ENCODE peak calls at places on chromosomes 3 and 15, in nine cellular contexts. One of them, this sample, is unnamed.

GRCh38 chr3:141373768-141374526 is 5.6 kb downstream of the ZBTB38 start:
- DNase-seq in activated naive CD4-positive, alpha-beta T cell: no peak
- DNase-seq in hepatic stellate cell: no peak
- DNase-seq in cerebellar cortex: no peak
- DNase-seq in stimulated activated CD4-positive, alpha-beta T cell treated with anti-CD3 and anti-CD28 coated beads, Interleukin-15, amount 100 ng/mL, for 1 hour: no peak
- DNase-seq in NCI-H1105: no peak
- DNase-seq in stimulated activated CD8-positive, alpha-beta memory T cell treated with anti-CD3 and anti-CD28 coated beads, Interleukin-4, amount 100 ng/mL, for 4 hours: no peak
- DNase-seq in HFFc6: peak; percentile 66
- DNase-seq in AG08395: no peak
- DNase-seq in this sample: no peak

GRCh38 chr3:197491923-197492664 is 63.7 kb downstream of the BDH1 start:
- DNase-seq in activated naive CD4-positive, alpha-beta T cell: no peak
- DNase-seq in hepatic stellate cell: no peak
- DNase-seq in cerebellar cortex: no peak
- DNase-seq in stimulated activated CD4-positive, alpha-beta T cell treated with anti-CD3 and anti-CD28 coated beads, Interleukin-15, amount 100 ng/mL, for 1 hour: no peak
- DNase-seq in NCI-H1105: no peak
- DNase-seq in stimulated activated CD8-positive, alpha-beta memory T cell treated with anti-CD3 and anti-CD28 coated beads, Interleukin-4, amount 100 ng/mL, for 4 hours: no peak
- DNase-seq in HFFc6: no peak
- DNase-seq in AG08395: no peak
- DNase-seq in this sample: no peak

GRCh38 chr3:141143546-141143945 is 88.1 kb upstream of the PXYLP1 start:
- DNase-seq in activated naive CD4-positive, alpha-beta T cell: no peak
- DNase-seq in hepatic stellate cell: no peak
- DNase-seq in cerebellar cortex: no peak
- DNase-seq in stimulated activated CD4-positive, alpha-beta T cell treated with anti-CD3 and anti-CD28 coated beads, Interleukin-15, amount 100 ng/mL, for 1 hour: no peak
- DNase-seq in NCI-H1105: no peak
- DNase-seq in stimulated activated CD8-positive, alpha-beta memory T cell treated with anti-CD3 and anti-CD28 coated beads, Interleukin-4, amount 100 ng/mL, for 4 hours: no peak
- DNase-seq in HFFc6: no peak
- DNase-seq in AG08395: no peak
- DNase-seq in this sample: no peak

GRCh38 chr3:152444029-152444641 is 175.4 kb downstream of the MBNL1 start:
- DNase-seq in activated naive CD4-positive, alpha-beta T cell: no peak
- DNase-seq in hepatic stellate cell: no peak
- DNase-seq in cerebellar cortex: peak; percentile 83
- DNase-seq in stimulated activated CD4-positive, alpha-beta T cell treated with anti-CD3 and anti-CD28 coated beads, Interleukin-15, amount 100 ng/mL, for 1 hour: no peak
- DNase-seq in NCI-H1105: peak; percentile 48
- DNase-seq in stimulated activated CD8-positive, alpha-beta memory T cell treated with anti-CD3 and anti-CD28 coated beads, Interleukin-4, amount 100 ng/mL, for 4 hours: no peak
- DNase-seq in HFFc6: peak; percentile 49
- DNase-seq in AG08395: peak; percentile 35
- DNase-seq in this sample: peak; percentile 38

GRCh38 chr3:192467230-192468186 is 259.8 kb downstream of the FGF12 start:
- DNase-seq in activated naive CD4-positive, alpha-beta T cell: peak; percentile 7
- DNase-seq in hepatic stellate cell: peak; percentile 4
- DNase-seq in cerebellar cortex: peak; percentile 83
- DNase-seq in stimulated activated CD4-positive, alpha-beta T cell treated with anti-CD3 and anti-CD28 coated beads, Interleukin-15, amount 100 ng/mL, for 1 hour: peak; percentile 2
- DNase-seq in NCI-H1105: peak; percentile 82
- DNase-seq in stimulated activated CD8-positive, alpha-beta memory T cell treated with anti-CD3 and anti-CD28 coated beads, Interleukin-4, amount 100 ng/mL, for 4 hours: no peak
- DNase-seq in HFFc6: peak; percentile 18
- DNase-seq in AG08395: peak; percentile 43
- DNase-seq in this sample: no peak

GRCh38 chr3:141680620-141681389 is 57.3 kb upstream of the RNF7 start:
- DNase-seq in activated naive CD4-positive, alpha-beta T cell: no peak
- DNase-seq in hepatic stellate cell: peak; percentile 31
- DNase-seq in cerebellar cortex: no peak
- DNase-seq in stimulated activated CD4-positive, alpha-beta T cell treated with anti-CD3 and anti-CD28 coated beads, Interleukin-15, amount 100 ng/mL, for 1 hour: no peak
- DNase-seq in NCI-H1105: peak; percentile 90
- DNase-seq in stimulated activated CD8-positive, alpha-beta memory T cell treated with anti-CD3 and anti-CD28 coated beads, Interleukin-4, amount 100 ng/mL, for 4 hours: no peak
- DNase-seq in HFFc6: peak; percentile 41
- DNase-seq in AG08395: peak; percentile 46
- DNase-seq in this sample: no peak

GRCh38 chr15:61141497-61142125 is 87.5 kb downstream of the RORA start:
- DNase-seq in activated naive CD4-positive, alpha-beta T cell: no peak
- DNase-seq in hepatic stellate cell: no peak
- DNase-seq in cerebellar cortex: no peak
- DNase-seq in stimulated activated CD4-positive, alpha-beta T cell treated with anti-CD3 and anti-CD28 coated beads, Interleukin-15, amount 100 ng/mL, for 1 hour: no peak
- DNase-seq in NCI-H1105: peak; percentile 75
- DNase-seq in stimulated activated CD8-positive, alpha-beta memory T cell treated with anti-CD3 and anti-CD28 coated beads, Interleukin-4, amount 100 ng/mL, for 4 hours: no peak
- DNase-seq in HFFc6: no peak
- DNase-seq in AG08395: no peak
- DNase-seq in this sample: no peak

GRCh38 chr3:38564631-38565338 is 68.6 kb downstream of the EXOG start:
- DNase-seq in activated naive CD4-positive, alpha-beta T cell: no peak
- DNase-seq in hepatic stellate cell: no peak
- DNase-seq in cerebellar cortex: no peak
- DNase-seq in stimulated activated CD4-positive, alpha-beta T cell treated with anti-CD3 and anti-CD28 coated beads, Interleukin-15, amount 100 ng/mL, for 1 hour: no peak
- DNase-seq in NCI-H1105: no peak
- DNase-seq in stimulated activated CD8-positive, alpha-beta memory T cell treated with anti-CD3 and anti-CD28 coated beads, Interleukin-4, amount 100 ng/mL, for 4 hours: no peak
- DNase-seq in HFFc6: no peak
- DNase-seq in AG08395: no peak
- DNase-seq in this sample: no peak

GRCh38 chr3:171976526-171976925 is 62.9 kb upstream of the FNDC3B start:
- DNase-seq in activated naive CD4-positive, alpha-beta T cell: no peak
- DNase-seq in hepatic stellate cell: peak; percentile 57
- DNase-seq in cerebellar cortex: no peak
- DNase-seq in stimulated activated CD4-positive, alpha-beta T cell treated with anti-CD3 and anti-CD28 coated beads, Interleukin-15, amount 100 ng/mL, for 1 hour: no peak
- DNase-seq in NCI-H1105: no peak
- DNase-seq in stimulated activated CD8-positive, alpha-beta memory T cell treated with anti-CD3 and anti-CD28 coated beads, Interleukin-4, amount 100 ng/mL, for 4 hours: no peak
- DNase-seq in HFFc6: peak; percentile 48
- DNase-seq in AG08395: peak; percentile 60
- DNase-seq in this sample: peak; percentile 35

GRCh38 chr15:60734846-60735245 is 255.9 kb upstream of the ICE2 start:
- DNase-seq in activated naive CD4-positive, alpha-beta T cell: no peak
- DNase-seq in hepatic stellate cell: no peak
- DNase-seq in cerebellar cortex: no peak
- DNase-seq in stimulated activated CD4-positive, alpha-beta T cell treated with anti-CD3 and anti-CD28 coated beads, Interleukin-15, amount 100 ng/mL, for 1 hour: no peak
- DNase-seq in NCI-H1105: no peak
- DNase-seq in stimulated activated CD8-positive, alpha-beta memory T cell treated with anti-CD3 and anti-CD28 coated beads, Interleukin-4, amount 100 ng/mL, for 4 hours: no peak
- DNase-seq in HFFc6: no peak
- DNase-seq in AG08395: no peak
- DNase-seq in this sample: no peak

GRCh38 chr15:78956937-78957336 is 12.1 kb upstream of the CTSH start:
- DNase-seq in activated naive CD4-positive, alpha-beta T cell: no peak
- DNase-seq in hepatic stellate cell: no peak
- DNase-seq in cerebellar cortex: no peak
- DNase-seq in stimulated activated CD4-positive, alpha-beta T cell treated with anti-CD3 and anti-CD28 coated beads, Interleukin-15, amount 100 ng/mL, for 1 hour: no peak
- DNase-seq in NCI-H1105: no peak
- DNase-seq in stimulated activated CD8-positive, alpha-beta memory T cell treated with anti-CD3 and anti-CD28 coated beads, Interleukin-4, amount 100 ng/mL, for 4 hours: no peak
- DNase-seq in HFFc6: no peak
- DNase-seq in AG08395: no peak
- DNase-seq in this sample: no peak

GRCh38 chr15:84638103-84638502 is 16.0 kb downstream of the WDR73 start:
- DNase-seq in activated naive CD4-positive, alpha-beta T cell: no peak
- DNase-seq in hepatic stellate cell: no peak
- DNase-seq in cerebellar cortex: peak; percentile 54
- DNase-seq in stimulated activated CD4-positive, alpha-beta T cell treated with anti-CD3 and anti-CD28 coated beads, Interleukin-15, amount 100 ng/mL, for 1 hour: no peak
- DNase-seq in NCI-H1105: no peak
- DNase-seq in stimulated activated CD8-positive, alpha-beta memory T cell treated with anti-CD3 and anti-CD28 coated beads, Interleukin-4, amount 100 ng/mL, for 4 hours: no peak
- DNase-seq in HFFc6: no peak
- DNase-seq in AG08395: no peak
- DNase-seq in this sample: no peak

GRCh38 chr3:54931182-54931581 is 3.3 kb upstream of the LRTM1 start:
- DNase-seq in activated naive CD4-positive, alpha-beta T cell: no peak
- DNase-seq in hepatic stellate cell: no peak
- DNase-seq in cerebellar cortex: peak; percentile 7
- DNase-seq in stimulated activated CD4-positive, alpha-beta T cell treated with anti-CD3 and anti-CD28 coated beads, Interleukin-15, amount 100 ng/mL, for 1 hour: no peak
- DNase-seq in NCI-H1105: no peak
- DNase-seq in stimulated activated CD8-positive, alpha-beta memory T cell treated with anti-CD3 and anti-CD28 coated beads, Interleukin-4, amount 100 ng/mL, for 4 hours: no peak
- DNase-seq in HFFc6: no peak
- DNase-seq in AG08395: no peak
- DNase-seq in this sample: no peak

GRCh38 chr3:152583913-152584312 is 251.0 kb upstream of the P2RY1 start:
- DNase-seq in activated naive CD4-positive, alpha-beta T cell: no peak
- DNase-seq in hepatic stellate cell: no peak
- DNase-seq in cerebellar cortex: no peak
- DNase-seq in stimulated activated CD4-positive, alpha-beta T cell treated with anti-CD3 and anti-CD28 coated beads, Interleukin-15, amount 100 ng/mL, for 1 hour: no peak
- DNase-seq in NCI-H1105: no peak
- DNase-seq in stimulated activated CD8-positive, alpha-beta memory T cell treated with anti-CD3 and anti-CD28 coated beads, Interleukin-4, amount 100 ng/mL, for 4 hours: no peak
- DNase-seq in HFFc6: no peak
- DNase-seq in AG08395: no peak
- DNase-seq in this sample: no peak

GRCh38 chr3:145017959-145018358 is 1046.3 kb downstream of the DIPK2A start:
- DNase-seq in activated naive CD4-positive, alpha-beta T cell: no peak
- DNase-seq in hepatic stellate cell: no peak
- DNase-seq in cerebellar cortex: no peak
- DNase-seq in stimulated activated CD4-positive, alpha-beta T cell treated with anti-CD3 and anti-CD28 coated beads, Interleukin-15, amount 100 ng/mL, for 1 hour: no peak
- DNase-seq in NCI-H1105: no peak
- DNase-seq in stimulated activated CD8-positive, alpha-beta memory T cell treated with anti-CD3 and anti-CD28 coated beads, Interleukin-4, amount 100 ng/mL, for 4 hours: no peak
- DNase-seq in HFFc6: no peak
- DNase-seq in AG08395: peak; percentile 2
- DNase-seq in this sample: no peak

GRCh38 chr3:71039332-71039731 is 544.2 kb downstream of the FOXP1 start:
- DNase-seq in activated naive CD4-positive, alpha-beta T cell: no peak
- DNase-seq in hepatic stellate cell: no peak
- DNase-seq in cerebellar cortex: no peak
- DNase-seq in stimulated activated CD4-positive, alpha-beta T cell treated with anti-CD3 and anti-CD28 coated beads, Interleukin-15, amount 100 ng/mL, for 1 hour: no peak
- DNase-seq in NCI-H1105: no peak
- DNase-seq in stimulated activated CD8-positive, alpha-beta memory T cell treated with anti-CD3 and anti-CD28 coated beads, Interleukin-4, amount 100 ng/mL, for 4 hours: no peak
- DNase-seq in HFFc6: no peak
- DNase-seq in AG08395: no peak
- DNase-seq in this sample: no peak

GRCh38 chr3:148534089-148534988 is 163.4 kb upstream of the AGTR1 start:
- DNase-seq in activated naive CD4-positive, alpha-beta T cell: no peak
- DNase-seq in hepatic stellate cell: no peak
- DNase-seq in cerebellar cortex: no peak
- DNase-seq in stimulated activated CD4-positive, alpha-beta T cell treated with anti-CD3 and anti-CD28 coated beads, Interleukin-15, amount 100 ng/mL, for 1 hour: no peak
- DNase-seq in NCI-H1105: no peak
- DNase-seq in stimulated activated CD8-positive, alpha-beta memory T cell treated with anti-CD3 and anti-CD28 coated beads, Interleukin-4, amount 100 ng/mL, for 4 hours: no peak
- DNase-seq in HFFc6: no peak
- DNase-seq in AG08395: no peak
- DNase-seq in this sample: no peak

GRCh38 chr3:135970500-135971116 is 5.1 kb downstream of the PPP2R3A start:
- DNase-seq in activated naive CD4-positive, alpha-beta T cell: no peak
- DNase-seq in hepatic stellate cell: no peak
- DNase-seq in cerebellar cortex: no peak
- DNase-seq in stimulated activated CD4-positive, alpha-beta T cell treated with anti-CD3 and anti-CD28 coated beads, Interleukin-15, amount 100 ng/mL, for 1 hour: no peak
- DNase-seq in NCI-H1105: no peak
- DNase-seq in stimulated activated CD8-positive, alpha-beta memory T cell treated with anti-CD3 and anti-CD28 coated beads, Interleukin-4, amount 100 ng/mL, for 4 hours: no peak
- DNase-seq in HFFc6: no peak
- DNase-seq in AG08395: peak; percentile 56
- DNase-seq in this sample: no peak

GRCh38 chr3:76044601-76045600 is 259.6 kb upstream of the ZNF717 start:
- DNase-seq in activated naive CD4-positive, alpha-beta T cell: no peak
- DNase-seq in hepatic stellate cell: no peak
- DNase-seq in cerebellar cortex: peak; percentile 6
- DNase-seq in stimulated activated CD4-positive, alpha-beta T cell treated with anti-CD3 and anti-CD28 coated beads, Interleukin-15, amount 100 ng/mL, for 1 hour: no peak
- DNase-seq in NCI-H1105: no peak
- DNase-seq in stimulated activated CD8-positive, alpha-beta memory T cell treated with anti-CD3 and anti-CD28 coated beads, Interleukin-4, amount 100 ng/mL, for 4 hours: no peak
- DNase-seq in HFFc6: no peak
- DNase-seq in AG08395: peak; percentile 13
- DNase-seq in this sample: no peak

GRCh38 chr3:32975891-32976290 is 24.4 kb downstream of the CCR4 start:
- DNase-seq in activated naive CD4-positive, alpha-beta T cell: no peak
- DNase-seq in hepatic stellate cell: no peak
- DNase-seq in cerebellar cortex: no peak
- DNase-seq in stimulated activated CD4-positive, alpha-beta T cell treated with anti-CD3 and anti-CD28 coated beads, Interleukin-15, amount 100 ng/mL, for 1 hour: no peak
- DNase-seq in NCI-H1105: no peak
- DNase-seq in stimulated activated CD8-positive, alpha-beta memory T cell treated with anti-CD3 and anti-CD28 coated beads, Interleukin-4, amount 100 ng/mL, for 4 hours: no peak
- DNase-seq in HFFc6: no peak
- DNase-seq in AG08395: no peak
- DNase-seq in this sample: no peak

GRCh38 chr3:122586098-122586497 is 8.6 kb downstream of the PARP15 start:
- DNase-seq in activated naive CD4-positive, alpha-beta T cell: no peak
- DNase-seq in hepatic stellate cell: no peak
- DNase-seq in cerebellar cortex: no peak
- DNase-seq in stimulated activated CD4-positive, alpha-beta T cell treated with anti-CD3 and anti-CD28 coated beads, Interleukin-15, amount 100 ng/mL, for 1 hour: no peak
- DNase-seq in NCI-H1105: no peak
- DNase-seq in stimulated activated CD8-positive, alpha-beta memory T cell treated with anti-CD3 and anti-CD28 coated beads, Interleukin-4, amount 100 ng/mL, for 4 hours: no peak
- DNase-seq in HFFc6: no peak
- DNase-seq in AG08395: no peak
- DNase-seq in this sample: no peak

GRCh38 chr3:52086939-52087675 is 30.7 kb upstream of the DUSP7 start:
- DNase-seq in activated naive CD4-positive, alpha-beta T cell: no peak
- DNase-seq in hepatic stellate cell: peak; percentile 39
- DNase-seq in cerebellar cortex: no peak
- DNase-seq in stimulated activated CD4-positive, alpha-beta T cell treated with anti-CD3 and anti-CD28 coated beads, Interleukin-15, amount 100 ng/mL, for 1 hour: no peak
- DNase-seq in NCI-H1105: no peak
- DNase-seq in stimulated activated CD8-positive, alpha-beta memory T cell treated with anti-CD3 and anti-CD28 coated beads, Interleukin-4, amount 100 ng/mL, for 4 hours: no peak
- DNase-seq in HFFc6: no peak
- DNase-seq in AG08395: no peak
- DNase-seq in this sample: no peak

GRCh38 chr3:105527949-105528348 is 161.2 kb downstream of the ALCAM start:
- DNase-seq in activated naive CD4-positive, alpha-beta T cell: no peak
- DNase-seq in hepatic stellate cell: no peak
- DNase-seq in cerebellar cortex: no peak
- DNase-seq in stimulated activated CD4-positive, alpha-beta T cell treated with anti-CD3 and anti-CD28 coated beads, Interleukin-15, amount 100 ng/mL, for 1 hour: no peak
- DNase-seq in NCI-H1105: peak; percentile 41
- DNase-seq in stimulated activated CD8-positive, alpha-beta memory T cell treated with anti-CD3 and anti-CD28 coated beads, Interleukin-4, amount 100 ng/mL, for 4 hours: no peak
- DNase-seq in HFFc6: peak; percentile 23
- DNase-seq in AG08395: no peak
- DNase-seq in this sample: no peak

GRCh38 chr15:32029862-32030781 is at the start of gene CHRNA7:
- DNase-seq in activated naive CD4-positive, alpha-beta T cell: no peak
- DNase-seq in hepatic stellate cell: peak; percentile 34
- DNase-seq in cerebellar cortex: peak; percentile 33
- DNase-seq in stimulated activated CD4-positive, alpha-beta T cell treated with anti-CD3 and anti-CD28 coated beads, Interleukin-15, amount 100 ng/mL, for 1 hour: no peak
- DNase-seq in NCI-H1105: peak; percentile 24
- DNase-seq in stimulated activated CD8-positive, alpha-beta memory T cell treated with anti-CD3 and anti-CD28 coated beads, Interleukin-4, amount 100 ng/mL, for 4 hours: no peak
- DNase-seq in HFFc6: no peak
- DNase-seq in AG08395: peak; percentile 48
- DNase-seq in this sample: no peak

GRCh38 chr3:38853021-38853420 is 37.0 kb upstream of the SCN10A start:
- DNase-seq in activated naive CD4-positive, alpha-beta T cell: no peak
- DNase-seq in hepatic stellate cell: no peak
- DNase-seq in cerebellar cortex: no peak
- DNase-seq in stimulated activated CD4-positive, alpha-beta T cell treated with anti-CD3 and anti-CD28 coated beads, Interleukin-15, amount 100 ng/mL, for 1 hour: no peak
- DNase-seq in NCI-H1105: no peak
- DNase-seq in stimulated activated CD8-positive, alpha-beta memory T cell treated with anti-CD3 and anti-CD28 coated beads, Interleukin-4, amount 100 ng/mL, for 4 hours: no peak
- DNase-seq in HFFc6: no peak
- DNase-seq in AG08395: no peak
- DNase-seq in this sample: no peak

GRCh38 chr3:12186046-12186445 is 27.3 kb upstream of the TIMP4 start:
- DNase-seq in activated naive CD4-positive, alpha-beta T cell: no peak
- DNase-seq in hepatic stellate cell: no peak
- DNase-seq in cerebellar cortex: no peak
- DNase-seq in stimulated activated CD4-positive, alpha-beta T cell treated with anti-CD3 and anti-CD28 coated beads, Interleukin-15, amount 100 ng/mL, for 1 hour: no peak
- DNase-seq in NCI-H1105: no peak
- DNase-seq in stimulated activated CD8-positive, alpha-beta memory T cell treated with anti-CD3 and anti-CD28 coated beads, Interleukin-4, amount 100 ng/mL, for 4 hours: no peak
- DNase-seq in HFFc6: no peak
- DNase-seq in AG08395: no peak
- DNase-seq in this sample: no peak

GRCh38 chr3:181683563-181683962 is 28.2 kb upstream of the SOX2 start:
- DNase-seq in activated naive CD4-positive, alpha-beta T cell: no peak
- DNase-seq in hepatic stellate cell: no peak
- DNase-seq in cerebellar cortex: no peak
- DNase-seq in stimulated activated CD4-positive, alpha-beta T cell treated with anti-CD3 and anti-CD28 coated beads, Interleukin-15, amount 100 ng/mL, for 1 hour: no peak
- DNase-seq in NCI-H1105: no peak
- DNase-seq in stimulated activated CD8-positive, alpha-beta memory T cell treated with anti-CD3 and anti-CD28 coated beads, Interleukin-4, amount 100 ng/mL, for 4 hours: no peak
- DNase-seq in HFFc6: no peak
- DNase-seq in AG08395: no peak
- DNase-seq in this sample: no peak

GRCh38 chr15:52118969-52119749 is 6.6 kb upstream of the BCL2L10 start:
- DNase-seq in activated naive CD4-positive, alpha-beta T cell: no peak
- DNase-seq in hepatic stellate cell: no peak
- DNase-seq in cerebellar cortex: no peak
- DNase-seq in stimulated activated CD4-positive, alpha-beta T cell treated with anti-CD3 and anti-CD28 coated beads, Interleukin-15, amount 100 ng/mL, for 1 hour: no peak
- DNase-seq in NCI-H1105: no peak
- DNase-seq in stimulated activated CD8-positive, alpha-beta memory T cell treated with anti-CD3 and anti-CD28 coated beads, Interleukin-4, amount 100 ng/mL, for 4 hours: no peak
- DNase-seq in HFFc6: no peak
- DNase-seq in AG08395: no peak
- DNase-seq in this sample: no peak

GRCh38 chr3:74651239-74651638 is 36.8 kb upstream of the CNTN3 start:
- DNase-seq in activated naive CD4-positive, alpha-beta T cell: no peak
- DNase-seq in hepatic stellate cell: no peak
- DNase-seq in cerebellar cortex: no peak
- DNase-seq in stimulated activated CD4-positive, alpha-beta T cell treated with anti-CD3 and anti-CD28 coated beads, Interleukin-15, amount 100 ng/mL, for 1 hour: no peak
- DNase-seq in NCI-H1105: no peak
- DNase-seq in stimulated activated CD8-positive, alpha-beta memory T cell treated with anti-CD3 and anti-CD28 coated beads, Interleukin-4, amount 100 ng/mL, for 4 hours: no peak
- DNase-seq in HFFc6: no peak
- DNase-seq in AG08395: peak; percentile 41
- DNase-seq in this sample: peak; percentile 17

GRCh38 chr15:98914626-98915025 is 93.0 kb downstream of the PGPEP1L start:
- DNase-seq in activated naive CD4-positive, alpha-beta T cell: no peak
- DNase-seq in hepatic stellate cell: peak; percentile 88
- DNase-seq in cerebellar cortex: no peak
- DNase-seq in stimulated activated CD4-positive, alpha-beta T cell treated with anti-CD3 and anti-CD28 coated beads, Interleukin-15, amount 100 ng/mL, for 1 hour: no peak
- DNase-seq in NCI-H1105: no peak
- DNase-seq in stimulated activated CD8-positive, alpha-beta memory T cell treated with anti-CD3 and anti-CD28 coated beads, Interleukin-4, amount 100 ng/mL, for 4 hours: no peak
- DNase-seq in HFFc6: peak; percentile 96
- DNase-seq in AG08395: peak; percentile 80
- DNase-seq in this sample: peak; percentile 66

GRCh38 chr15:48355377-48355776 is 24.1 kb downstream of the DUT start:
- DNase-seq in activated naive CD4-positive, alpha-beta T cell: no peak
- DNase-seq in hepatic stellate cell: no peak
- DNase-seq in cerebellar cortex: no peak
- DNase-seq in stimulated activated CD4-positive, alpha-beta T cell treated with anti-CD3 and anti-CD28 coated beads, Interleukin-15, amount 100 ng/mL, for 1 hour: no peak
- DNase-seq in NCI-H1105: no peak
- DNase-seq in stimulated activated CD8-positive, alpha-beta memory T cell treated with anti-CD3 and anti-CD28 coated beads, Interleukin-4, amount 100 ng/mL, for 4 hours: no peak
- DNase-seq in HFFc6: no peak
- DNase-seq in AG08395: no peak
- DNase-seq in this sample: no peak